ENCODE peak calls at places on chromosomes 5 and 9, in five cellular contexts. R is IMR-90, C is body of pancreas, T is heart left ventricle, D is right lobe of liver. U is an unnamed sample.
A peak's percentile ranks its signal among the peaks of the same experiment; 100 is the strongest.

GRCh38 chr5:168612996-168613395 is 33.8 kb upstream of the PANK3 start:
- DNase-seq in R (no peak), C (no peak), T (no peak), D (no peak), U (no peak)

GRCh38 chr5:102796014-102796413 is 40.9 kb downstream of the PAM start:
- DNase-seq in R (no peak), C (no peak), T (no peak), D (no peak), U (no peak)

GRCh38 chr9:84137968-84138367 is 157.4 kb downstream of the RMI1 start:
- DNase-seq in R (no peak), C (no peak), T (no peak), D (no peak), U (no peak)

GRCh38 chr9:109745335-109746283 is 34.4 kb upstream of the PALM2AKAP2 start:
- DNase-seq in R (peak; percentile 75), C (peak; percentile 17), T (peak; percentile 67), D (no peak), U (peak; percentile 70)

GRCh38 chr5:43396762-43397304 is 15.4 kb downstream of the CCL28 start:
- DNase-seq in R (no peak), C (peak; percentile 57), T (no peak), D (peak; percentile 65), U (peak; percentile 66)

GRCh38 chr5:34834794-34835089 is 4.2 kb upstream of the TTC23L start:
- DNase-seq in R (no peak), C (no peak), T (no peak), D (no peak), U (no peak)

GRCh38 chr5:8825161-8825757 is 720.6 kb downstream of the SEMA5A start:
- DNase-seq in R (peak; percentile 40), C (no peak), T (no peak), D (no peak), U (no peak)

GRCh38 chr5:374631-375335 is 53.3 kb downstream of the AHRR start:
- DNase-seq in R (no peak), C (no peak), T (no peak), D (no peak), U (peak; percentile 78)

GRCh38 chr9:113580041-113580953 is 116.8 kb downstream of the RGS3 start:
- DNase-seq in R (peak; percentile 35), C (peak; percentile 95), T (peak; percentile 75), D (peak; percentile 84), U (peak; percentile 86)

GRCh38 chr9:94907246-94907936 is 180.9 kb downstream of the AOPEP start:
- DNase-seq in R (no peak), C (peak; percentile 67), T (no peak), D (no peak), U (no peak)

GRCh38 chr9:94908041-94908563 is 181.6 kb downstream of the AOPEP start:
- DNase-seq in R (peak; percentile 48), C (no peak), T (no peak), D (no peak), U (no peak)

GRCh38 chr9:94905606-94906005 is 179.1 kb downstream of the AOPEP start:
- DNase-seq in R (no peak), C (no peak), T (no peak), D (no peak), U (no peak)

GRCh38 chr9:94906181-94906580 is 179.7 kb downstream of the AOPEP start:
- DNase-seq in R (no peak), C (no peak), T (no peak), D (no peak), U (no peak)

GRCh38 chr9:94906713-94907112 is 180.2 kb downstream of the AOPEP start:
- DNase-seq in R (no peak), C (no peak), T (no peak), D (no peak), U (no peak)
- H3K4me1 ChIP-seq in R (peaks cover 16% of the 10 kb centered on the region), C (peaks cover 4% of the 10 kb centered on the region), T (peaks cover 22% of the 10 kb centered on the region), D (peaks cover 1% of the 10 kb centered on the region), U (no peaks in the 10 kb centered on the region)

GRCh38 chr9:133561976-133562554 is 27.6 kb downstream of the ADAMTSL2 start:
- DNase-seq in R (no peak), C (no peak), T (no peak), D (no peak), U (peak; percentile 63)

GRCh38 chr9:133562611-133563285 is 28.2 kb downstream of the ADAMTSL2 start:
- DNase-seq in R (no peak), C (no peak), T (no peak), D (no peak), U (peak; percentile 81)

GRCh38 chr9:133560944-133561343 is 26.4 kb downstream of the ADAMTSL2 start:
- DNase-seq in R (no peak), C (no peak), T (no peak), D (no peak), U (no peak)

GRCh38 chr9:133564451-133564850 is 29.9 kb downstream of the ADAMTSL2 start:
- DNase-seq in R (no peak), C (no peak), T (no peak), D (no peak), U (no peak)

GRCh38 chr9:133563286-133564213 is 29.0 kb downstream of the ADAMTSL2 start:
- DNase-seq in R (peak; percentile 7), C (peak; percentile 41), T (peak; percentile 48), D (no peak), U (peak; percentile 81)
- H3K27ac ChIP-seq in R (no peak overlapping the region), C (no peak overlapping the region), T (no peak overlapping the region), D (no peak overlapping the region), U (peak overlapping the region; percentile 45)

GRCh38 chr5:149358818-149359217 is 972 bp downstream of the PCYOX1L start:
- DNase-seq in R (peak; percentile 58), C (no peak), T (no peak), D (no peak), U (no peak)

GRCh38 chr5:149355688-149356087 is 2.2 kb upstream of the PCYOX1L start:
- DNase-seq in R (no peak), C (no peak), T (no peak), D (no peak), U (no peak)

GRCh38 chr5:149358294-149358651 is 427 bp downstream of the PCYOX1L start:
- DNase-seq in R (no peak), C (peak; percentile 50), T (peak; percentile 52), D (peak; percentile 51), U (no peak)

GRCh38 chr5:149356391-149356790 is 1.5 kb upstream of the PCYOX1L start:
- DNase-seq in R (no peak), C (no peak), T (no peak), D (no peak), U (no peak)

GRCh38 chr5:149357370-149358293 is at the start of gene PCYOX1L:
- DNase-seq in R (peak; percentile 93), C (peak; percentile 96), T (peak; percentile 97), D (peak; percentile 94), U (peak; percentile 97)
- TF ChIP-seq POLR2A in R (no peak), C (no peak), T (no peak), D (no peak), U (no peak)

GRCh38 chr9:129481824-129482511 is 138.9 kb downstream of the C9orf50 start:
- DNase-seq in R (no peak), C (no peak), T (peak; percentile 76), D (peak; percentile 57), U (peak; percentile 87)

GRCh38 chr9:129484325-129485000 is 136.4 kb downstream of the C9orf50 start:
- DNase-seq in R (no peak), C (no peak), T (no peak), D (no peak), U (no peak)

GRCh38 chr9:129481424-129481823 is 139.5 kb downstream of the C9orf50 start:
- DNase-seq in R (no peak), C (no peak), T (no peak), D (no peak), U (no peak)

GRCh38 chr9:129483467-129484324 is 137.2 kb downstream of the C9orf50 start:
- DNase-seq in R (peak; percentile 85), C (peak; percentile 91), T (peak; percentile 91), D (peak; percentile 85), U (peak; percentile 92)

DNA sequence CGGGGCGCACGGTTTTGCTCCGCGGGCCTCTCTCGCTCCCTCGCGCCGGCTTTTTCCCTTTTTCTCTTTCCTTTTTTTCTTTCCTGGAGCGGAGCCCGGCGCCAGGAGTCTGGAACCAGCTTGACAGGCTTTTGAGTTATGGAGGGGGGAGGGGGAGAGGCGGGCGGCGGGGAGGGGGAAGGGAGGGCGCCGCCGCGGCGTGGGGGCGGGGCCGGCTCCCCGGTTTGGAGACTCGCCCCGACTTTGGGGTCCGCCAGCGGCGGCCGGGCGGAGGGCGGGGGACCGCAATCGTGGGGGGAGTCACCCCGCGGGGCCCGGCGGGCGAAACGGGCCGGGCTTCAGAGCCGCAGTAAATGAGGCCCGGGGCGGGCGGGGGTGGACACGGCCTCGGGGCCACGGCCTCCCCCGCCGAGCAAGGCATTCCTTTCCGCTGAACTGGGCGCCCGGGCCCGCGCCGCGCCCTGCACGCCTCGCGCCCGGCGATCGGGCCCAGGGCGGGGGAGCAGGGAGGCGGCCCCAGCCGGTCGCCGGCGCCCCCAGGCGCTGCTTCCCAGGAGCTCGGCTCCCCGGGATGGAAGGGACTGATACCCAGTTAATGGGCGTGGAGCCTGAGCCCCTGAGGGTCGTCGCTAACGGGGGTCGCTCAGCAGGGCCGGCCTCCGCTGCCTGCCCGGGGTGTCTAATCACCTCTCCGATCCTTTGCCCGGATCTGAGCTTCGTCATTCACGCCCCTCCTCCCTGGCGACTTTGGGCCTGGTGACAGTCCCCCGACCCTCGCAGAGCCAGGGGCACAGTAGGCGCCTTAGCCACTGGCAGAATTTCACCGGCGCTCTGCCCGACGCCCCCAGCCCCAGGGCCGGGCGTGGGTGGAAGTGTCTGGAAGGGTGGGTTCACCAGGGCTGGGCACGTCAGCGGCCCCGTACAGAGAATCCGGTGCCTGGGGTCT is 138.1 kb downstream of the C9orf50 start:
- DNase-seq in R (peak; percentile 84), C (peak; percentile 95), T (peak; percentile 91), D (peak; percentile 85), U (peak; percentile 95)
- H3K4me1 ChIP-seq in R (peaks cover 50% of the 10 kb centered on the region), C (peaks cover 76% of the 10 kb centered on the region), T (peaks cover 69% of the 10 kb centered on the region), D (peaks cover 44% of the 10 kb centered on the region), U (peaks cover 63% of the 10 kb centered on the region)

GRCh38 chr9:88802533-88802932 is 188.7 kb upstream of the S1PR3 start:
- DNase-seq in R (no peak), C (no peak), T (no peak), D (no peak), U (no peak)
- H3K27ac ChIP-seq in R (no peak overlapping the region), C (no peak overlapping the region), T (no peak overlapping the region), D (no peak overlapping the region), U (no peak overlapping the region)

U was measured in upper lobe of left lung.